ENCODE peak calls at places on chromosome 14, in four cellular contexts. G is testis, W is neuronal stem cell, U is transverse colon. T is an unnamed sample.

GRCh38 chr14:61346793-61347192 is 25.4 kb downstream of the PRKCH start:
- DNase-seq in G (no peak), U (no peak), W (no peak), T (no peak)

GRCh38 chr14:67820428-67820881 is 876 bp downstream of the RAD51B start:
- DNase-seq in W (no peak), G (no peak), U (peak), T (peak)

GRCh38 chr14:100664841-100665425 is 61.8 kb upstream of the DLK1 start:
- DNase-seq in G (peak), W (no peak), U (no peak), T (no peak)

GRCh38 chr14:93054006-93054405 is 61.7 kb downstream of the ITPK1 start:
- DNase-seq in U (peak), W (no peak), G (no peak), T (no peak)

GRCh38 chr14:89330236-89331002 is 86.6 kb downstream of the FOXN3 start:
- DNase-seq in G (peak), U (peak), W (no peak), T (no peak)

GRCh38 chr14:45258073-45258472 is 5.1 kb upstream of the MIS18BP1 start:
- DNase-seq in G (no peak), W (no peak), U (no peak), T (no peak)

GRCh38 chr14:22491683-22492483 is 97.1 kb downstream of the DAD1 start:
- DNase-seq in U (no peak), G (no peak), W (no peak), T (no peak)

GRCh38 chr14:104694475-104694950 is 5.1 kb downstream of the INF2 start:
- DNase-seq in U (no peak), W (no peak), G (peak), T (no peak)

GRCh38 chr14:70808023-70808401 is 1.3 kb downstream of the MAP3K9 start:
- DNase-seq in G (no peak), U (peak), W (no peak), T (peak)

GRCh38 chr14:89185919-89186849 is 230.8 kb downstream of the FOXN3 start:
- DNase-seq in G (no peak), W (no peak), U (no peak), T (no peak)

GRCh38 chr14:68135566-68135965 is 316.0 kb downstream of the RAD51B start:
- DNase-seq in G (no peak), W (no peak), U (no peak), T (no peak)

GRCh38 chr14:84750763-84751554 is 779.0 kb upstream of the FLRT2 start:
- DNase-seq in U (no peak), W (no peak), G (no peak), T (no peak)

GRCh38 chr14:51521764-51522163 is 129.9 kb upstream of the FRMD6 start:
- DNase-seq in W (no peak), U (no peak), G (no peak), T (no peak)

GRCh38 chr14:99286761-99287160 is 14.8 kb upstream of the BCL11B start:
- DNase-seq in W (no peak), U (no peak), G (no peak), T (no peak)
- H3K4me3 ChIP-seq in W (no peak), U (no peak), G (no peak), T (no peak)

GRCh38 chr14:90677484-90678045 is 138.7 kb downstream of the TTC7B start:
- DNase-seq in U (no peak), G (no peak), W (no peak), T (no peak)
- H3K4me3 ChIP-seq in U (no peak), G (no peak), W (no peak), T (no peak)

GRCh38 chr14:34536951-34537676 is 2.4 kb downstream of the EAPP start:
- DNase-seq in U (no peak), W (no peak), G (no peak), T (no peak)
- H3K4me3 ChIP-seq in U (peak), W (no peak), G (no peak), T (no peak)

DNA sequence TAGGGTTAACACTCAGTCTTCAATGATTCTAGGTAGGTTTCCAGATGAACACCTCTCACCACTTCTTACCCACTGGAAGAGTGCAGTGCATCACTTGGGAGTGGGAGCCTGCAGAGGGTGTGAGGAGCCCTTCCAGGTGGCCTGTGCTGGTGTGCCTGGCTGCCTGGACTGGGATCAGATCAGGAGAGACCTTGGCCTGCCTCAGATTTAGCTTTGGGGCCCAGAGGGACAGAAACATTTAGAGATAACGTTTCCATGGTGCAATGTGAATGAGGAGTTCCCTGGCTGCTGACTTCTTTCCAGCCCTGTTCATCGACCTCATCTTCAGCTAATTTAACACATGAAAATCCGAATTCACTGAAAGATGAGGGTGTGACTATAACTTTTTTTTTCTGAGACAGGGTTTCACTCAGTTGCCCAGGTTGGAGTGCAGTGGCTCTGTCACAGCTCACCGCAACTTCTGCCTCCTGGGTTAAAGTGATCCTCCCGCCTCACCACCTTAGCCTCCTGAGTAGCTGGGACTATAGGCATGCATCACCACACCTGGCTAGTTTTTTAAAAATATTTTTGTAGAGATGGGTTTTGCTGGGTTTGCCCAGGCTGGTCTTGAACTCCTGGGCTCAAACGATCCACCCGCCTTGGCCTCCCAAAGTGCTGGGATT is 53.6 kb downstream of the SUSD6 start:
- DNase-seq in U (no peak), G (no peak), W (no peak), T (no peak)
- H3K4me3 ChIP-seq in U (no peak), G (no peak), W (no peak), T (no peak)

GRCh38 chr14:79601579-79601978 is 609.7 kb downstream of the DIO2 start:
- DNase-seq in U (no peak), W (no peak), G (no peak), T (no peak)

GRCh38 chr14:79598339-79598738 is 613.0 kb downstream of the DIO2 start:
- DNase-seq in U (no peak), G (no peak), W (no peak), T (no peak)

GRCh38 chr14:79600406-79600805 is 610.9 kb downstream of the DIO2 start:
- DNase-seq in W (no peak), G (no peak), U (no peak), T (no peak)

GRCh38 chr14:79597561-79597960 is 613.7 kb downstream of the DIO2 start:
- DNase-seq in W (no peak), G (no peak), U (no peak), T (no peak)

GRCh38 chr14:79596531-79596930 is 614.8 kb downstream of the DIO2 start:
- DNase-seq in W (no peak), G (no peak), U (no peak), T (no peak)
- H3K4me3 ChIP-seq in W (no peak), G (no peak), U (no peak), T (no peak)

GRCh38 chr14:91371011-91371989 is 46.3 kb downstream of the CCDC88C start:
- DNase-seq in G (no peak), U (no peak), W (no peak), T (no peak)

GRCh38 chr14:91368681-91369416 is 48.8 kb downstream of the CCDC88C start:
- DNase-seq in G (no peak), W (no peak), U (no peak), T (no peak)

GRCh38 chr14:91371990-91372375 is 45.6 kb downstream of the CCDC88C start:
- DNase-seq in G (no peak), U (no peak), W (no peak), T (no peak)

GRCh38 chr14:91367173-91368171 is 50.1 kb downstream of the CCDC88C start:
- DNase-seq in W (no peak), U (peak), G (no peak), T (no peak)

GRCh38 chr14:91369628-91370445 is 47.8 kb downstream of the CCDC88C start:
- DNase-seq in U (no peak), G (no peak), W (no peak), T (peak)
- H3K4me3 ChIP-seq in U (no peak), G (no peak), W (no peak), T (peak)

DNA sequence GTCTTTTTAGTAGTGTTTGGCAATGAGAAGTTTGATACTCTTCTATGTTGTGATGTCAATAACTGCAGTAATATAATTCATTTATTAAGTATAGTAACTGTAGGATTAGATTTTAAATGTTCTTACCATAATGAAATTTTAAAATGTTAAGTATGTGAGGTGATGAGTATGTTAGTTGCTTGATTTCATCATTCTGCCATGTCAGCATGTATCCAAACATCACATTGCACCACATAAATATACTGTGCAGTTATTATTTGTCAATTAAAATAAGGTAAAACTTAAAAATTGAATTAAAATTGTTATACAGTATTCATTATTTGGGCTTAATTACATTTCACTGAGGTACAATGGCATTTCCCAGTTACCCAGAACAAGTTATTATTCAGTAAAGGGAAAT is 138.6 kb downstream of the NUBPL start:
- DNase-seq in U (no peak), G (no peak), W (no peak), T (no peak)
- H3K4me3 ChIP-seq in U (no peak), G (no peak), W (no peak), T (no peak)

DNA sequence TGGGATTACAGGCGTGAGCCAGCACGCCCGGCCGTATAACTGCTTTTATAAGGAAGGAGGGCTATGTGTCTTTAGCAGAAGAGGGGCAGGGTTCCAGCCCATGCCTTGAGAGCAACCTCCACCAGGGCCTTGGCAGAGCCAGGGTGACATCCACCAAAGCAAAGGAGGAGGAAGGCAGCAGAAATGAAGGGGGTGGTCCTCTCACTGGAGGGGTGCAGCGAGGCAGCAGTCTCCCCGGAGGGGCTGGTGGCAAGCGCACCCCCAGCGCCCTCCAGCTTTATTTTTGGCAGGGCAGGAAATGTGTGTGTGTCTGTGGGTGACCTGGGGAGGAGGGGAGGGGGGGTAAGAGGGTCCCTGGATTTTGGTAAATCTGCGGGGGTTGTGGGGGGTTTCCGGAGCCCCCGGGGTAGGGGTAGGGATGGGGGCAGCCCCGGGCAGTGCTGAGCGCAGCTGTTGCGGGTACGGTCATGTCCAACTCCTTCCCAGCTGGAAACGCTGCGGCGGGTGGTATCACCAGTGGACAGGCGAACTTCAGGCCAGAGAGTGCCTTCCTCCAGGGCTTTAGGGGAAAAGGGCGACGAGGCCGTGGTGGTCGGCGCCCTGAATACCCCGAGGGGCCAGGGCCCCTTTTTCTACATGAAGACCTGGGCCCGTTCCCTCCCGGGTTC is 55.0 kb downstream of the FOS start:
- DNase-seq in G (no peak), U (no peak), W (no peak), T (no peak)
- H3K4me3 ChIP-seq in G (no peak), U (peak), W (no peak), T (no peak)

GRCh38 chr14:59482120-59482434 is 2.1 kb downstream of the L3HYPDH start:
- DNase-seq in U (no peak), G (no peak), W (no peak), T (no peak)
- H3K4me3 ChIP-seq in U (no peak), G (no peak), W (no peak), T (peak)

T was measured in SJCRH30.